ENCODE peak calls at places on chromosomes 5 and 9, in ten cellular contexts. C is CD4-positive, alpha-beta T cell; Y is heart left ventricle; B is GM06990; F is OCI-LY7; J is H9; W is choroid plexus epithelial cell; Z is lung; Q is progenitor cell of endocrine pancreas; L is type B pancreatic cell. H is an unnamed sample.
A peak's percentile ranks its signal among the peaks of the same experiment; 100 is the strongest.

GRCh38 chr5:102975457-102976182 is 144.3 kb downstream of the GIN1 start:
- DNase-seq in Z (no peak), Q (no peak), Y (no peak), J (no peak), L (no peak), B (no peak), F (no peak), W (peak; percentile 83), C (no peak), H (no peak)

GRCh38 chr9:106286249-106286648 is 576.7 kb upstream of the ZNF462 start:
- DNase-seq in W (no peak), J (peak; percentile 63), Q (no peak), L (no peak), F (no peak), Z (no peak), C (no peak), Y (no peak), B (no peak), H (no peak)

GRCh38 chr5:124474821-124475220 is 271.6 kb downstream of the ZNF608 start:
- DNase-seq in Z (no peak), Y (no peak), C (no peak), Q (no peak), F (no peak), L (no peak), W (peak; percentile 24), J (no peak), B (no peak), H (no peak)

GRCh38 chr5:73450041-73450598 is 1.5 kb upstream of the FOXD1 start:
- DNase-seq in Y (no peak), L (no peak), J (no peak), C (no peak), Z (no peak), F (no peak), W (no peak), B (no peak), Q (no peak), H (no peak)

GRCh38 chr5:111697881-111698757 is 58.9 kb downstream of the NREP start:
- DNase-seq in Q (no peak), J (peak; percentile 59), Z (no peak), C (no peak), F (peak; percentile 26), B (no peak), Y (no peak), L (no peak), W (peak; percentile 67), H (peak; percentile 14)

GRCh38 chr5:57538341-57538955 is 55.8 kb upstream of the ACTBL2 start:
- DNase-seq in W (peak; percentile 57), F (no peak), Y (no peak), L (no peak), J (no peak), B (no peak), Z (no peak), Q (no peak), C (no peak), H (no peak)

GRCh38 chr5:19261879-19262278 is 726.1 kb downstream of the CDH18 start:
- DNase-seq in C (no peak), W (no peak), J (no peak), Y (no peak), L (no peak), Z (no peak), F (no peak), Q (no peak), B (no peak), H (no peak)

GRCh38 chr5:124736111-124736813 is 10.2 kb downstream of the ZNF608 start:
- DNase-seq in F (no peak), B (no peak), L (no peak), Z (no peak), C (no peak), J (no peak), Q (no peak), Y (no peak), W (peak; percentile 75), H (no peak)

GRCh38 chr5:181224390-181225234 is 1.5 kb downstream of the TRIM41 start:
- DNase-seq in F (peak; percentile 68), B (peak; percentile 55), L (no peak), Z (no peak), Q (no peak), C (no peak), J (no peak), Y (no peak), W (no peak), H (peak; percentile 48)

GRCh38 chr9:135698767-135699166 is 514 bp downstream of the SOHLH1 start:
- DNase-seq in L (no peak), Q (no peak), W (no peak), Z (no peak), J (peak; percentile 56), B (no peak), Y (no peak), F (no peak), C (no peak), H (no peak)

GRCh38 chr5:1111727-1112289 is at the start of gene SLC12A7:
- DNase-seq in C (peak; percentile 38), L (no peak), W (no peak), B (peak; percentile 35), Y (peak; percentile 80), J (peak; percentile 73), Q (peak; percentile 66), F (no peak), Z (peak; percentile 63), H (peak; percentile 76)

GRCh38 chr5:72602696-72603685 is 95.8 kb upstream of the ZNF366 start:
- DNase-seq in L (no peak), Z (no peak), F (no peak), C (no peak), J (no peak), Q (no peak), B (no peak), Y (no peak), W (no peak), H (no peak)

GRCh38 chr5:37208883-37209808 is 40.0 kb downstream of the CPLANE1 start:
- DNase-seq in Y (peak; percentile 54), W (peak; percentile 43), L (no peak), Z (no peak), Q (no peak), B (no peak), J (no peak), F (no peak), C (no peak), H (peak; percentile 12)

GRCh38 chr5:470961-471749 is 28.2 kb downstream of the EXOC3 start:
- DNase-seq in F (no peak), Z (no peak), B (no peak), J (no peak), L (no peak), Y (peak; percentile 20), W (no peak), C (no peak), Q (no peak), H (no peak)

GRCh38 chr5:141757402-141757801 is 75.4 kb upstream of the ARAP3 start:
- DNase-seq in C (no peak), Q (no peak), F (no peak), B (no peak), J (peak; percentile 73), W (peak; percentile 55), Z (no peak), L (no peak), Y (no peak), H (no peak)

GRCh38 chr9:10371824-10372223 is 241.0 kb downstream of the PTPRD start:
- DNase-seq in J (no peak), L (no peak), C (no peak), Z (no peak), F (no peak), Q (no peak), W (no peak), Y (no peak), B (no peak), H (no peak)

GRCh38 chr5:35789732-35790461 is 66.8 kb upstream of the IL7R start:
- DNase-seq in C (no peak), B (no peak), Z (no peak), J (no peak), Q (no peak), W (peak; percentile 31), F (no peak), L (no peak), Y (no peak), H (no peak)

GRCh38 chr9:104927912-104928740 is at the start of gene ABCA1:
- DNase-seq in Q (peak; percentile 84), J (peak; percentile 82), C (peak; percentile 77), Z (peak; percentile 87), L (peak; percentile 82), W (peak; percentile 90), B (peak; percentile 68), Y (peak; percentile 96), F (peak; percentile 92), H (peak; percentile 88)

DNA sequence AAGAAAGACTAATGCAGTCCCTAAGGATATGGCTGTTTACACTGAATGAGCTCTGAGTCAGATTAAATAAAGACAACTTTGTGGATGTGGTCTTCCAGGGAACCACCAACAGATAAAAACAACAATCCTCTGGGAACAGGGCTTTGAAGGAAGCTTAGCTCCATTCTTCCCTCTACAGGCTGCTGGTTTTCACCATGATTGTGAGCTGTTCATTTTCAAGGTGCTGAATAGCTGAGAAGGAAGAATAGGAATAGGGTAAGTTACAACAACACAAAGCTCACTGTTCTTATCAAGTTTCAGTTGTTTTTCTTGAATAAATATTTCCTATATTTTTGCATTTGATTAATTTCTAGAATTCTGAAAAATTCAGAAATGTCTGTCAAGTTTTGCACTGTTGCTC is 25.9 kb upstream of the PTAR1 start:
- DNase-seq in F (no peak), C (no peak), Y (no peak), W (peak; percentile 49), B (no peak), Q (no peak), Z (no peak), J (no peak), L (no peak), H (no peak)
- TF ChIP-seq CTCF in F (no peak), C (no peak), Y (no peak), W (peak; percentile 44), B (no peak), Q (no peak), Z (no peak), J (peak; percentile 35), L (no peak), H (no peak)

GRCh38 chr9:25261445-25261844 is 416.8 kb downstream of the TUSC1 start:
- DNase-seq in Z (no peak), F (no peak), Q (no peak), C (no peak), W (no peak), B (no peak), L (no peak), Y (no peak), J (no peak), H (no peak)
- TF ChIP-seq CTCF in Z (no peak), F (no peak), Q (no peak), C (no peak), W (no peak), B (no peak), L (no peak), Y (no peak), J (peak; percentile 14), H (no peak)

DNA sequence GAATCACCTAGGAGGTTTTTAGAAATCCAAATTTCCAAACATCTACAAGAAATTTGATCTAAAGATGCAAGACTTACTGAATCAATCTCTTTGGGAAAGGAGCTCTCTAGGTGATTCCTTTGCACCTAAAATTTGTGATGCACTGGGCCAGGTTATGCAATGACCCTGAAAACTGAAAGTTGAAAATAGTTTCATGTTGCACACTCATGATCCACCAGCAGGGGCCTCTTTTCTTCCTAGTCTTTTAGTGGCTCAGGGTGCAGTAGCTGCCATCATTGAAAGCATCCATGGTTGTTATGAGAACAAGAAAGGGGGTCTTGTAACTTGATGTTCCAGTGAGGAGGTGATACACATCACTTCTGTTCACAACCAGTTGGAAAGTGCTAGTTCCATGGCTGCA is 486.8 kb downstream of the PSAT1 start:
- DNase-seq in Y (no peak), J (no peak), C (no peak), L (no peak), B (no peak), W (peak; percentile 16), Q (no peak), Z (no peak), F (no peak), H (no peak)
- TF ChIP-seq CTCF in Y (no peak), J (peak; percentile 57), C (no peak), L (peak; percentile 62), B (peak; percentile 33), W (peak; percentile 55), Q (peak; percentile 43), Z (no peak), F (peak; percentile 53), H (no peak)

GRCh38 chr5:55860268-55860667 is 9.1 kb downstream of the IL31RA start:
- DNase-seq in W (no peak), B (no peak), Q (no peak), Y (no peak), F (no peak), Z (no peak), L (no peak), C (no peak), J (no peak), H (no peak)
- TF ChIP-seq CTCF in W (no peak), B (no peak), Q (no peak), Y (no peak), F (no peak), Z (no peak), L (no peak), C (no peak), J (no peak), H (no peak)